ENCODE peak calls at places on chromosomes 7 and 10, in four cellular contexts. A, S, K and N are unnamed samples.

GRCh38 chr7:85000973-85001372 is 185.9 kb downstream of the SEMA3D start:
- DNase-seq in A (no peak), S (no peak), K (no peak), N (no peak)

GRCh38 chr10:107814865-107815487 is 650.5 kb upstream of the SORCS1 start:
- DNase-seq in A (peak), S (peak), K (peak), N (peak)

GRCh38 chr10:48557511-48558123 is 47.3 kb downstream of the ARHGAP22 start:
- DNase-seq in A (no peak), S (peak), K (no peak), N (no peak)

GRCh38 chr10:15419279-15419874 is 48.3 kb upstream of the FAM171A1 start:
- DNase-seq in A (peak), S (peak), K (peak), N (peak)

GRCh38 chr7:73992104-73992562 is 35.8 kb upstream of the ELN start:
- DNase-seq in A (no peak), S (peak), K (peak), N (peak)

GRCh38 chr7:133714654-133715053 is 412.5 kb upstream of the LRGUK start:
- DNase-seq in A (no peak), S (no peak), K (no peak), N (no peak)

GRCh38 chr7:16702433-16702832 is 51.1 kb upstream of the TSPAN13 start:
- DNase-seq in A (no peak), S (no peak), K (no peak), N (no peak)

GRCh38 chr7:35519971-35520809 is 174.7 kb downstream of the HERPUD2 start:
- DNase-seq in A (peak), S (peak), K (peak), N (peak)

GRCh38 chr10:53664620-53665019 is 892.0 kb upstream of the MBL2 start:
- DNase-seq in A (peak), S (peak), K (peak), N (peak)

GRCh38 chr7:42227523-42227922 is 9.5 kb downstream of the GLI3 start:
- DNase-seq in A (no peak), S (peak), K (no peak), N (no peak)

GRCh38 chr10:44468965-44469364 is 84.1 kb upstream of the CXCL12 start:
- DNase-seq in A (no peak), S (no peak), K (no peak), N (no peak)

GRCh38 chr7:121447939-121448338 is 51.8 kb upstream of the FAM3C start:
- DNase-seq in A (no peak), S (no peak), K (no peak), N (no peak)

GRCh38 chr10:76126607-76127190 is 695.3 kb downstream of the LRMDA start:
- DNase-seq in A (no peak), S (no peak), K (peak), N (peak)

DNA sequence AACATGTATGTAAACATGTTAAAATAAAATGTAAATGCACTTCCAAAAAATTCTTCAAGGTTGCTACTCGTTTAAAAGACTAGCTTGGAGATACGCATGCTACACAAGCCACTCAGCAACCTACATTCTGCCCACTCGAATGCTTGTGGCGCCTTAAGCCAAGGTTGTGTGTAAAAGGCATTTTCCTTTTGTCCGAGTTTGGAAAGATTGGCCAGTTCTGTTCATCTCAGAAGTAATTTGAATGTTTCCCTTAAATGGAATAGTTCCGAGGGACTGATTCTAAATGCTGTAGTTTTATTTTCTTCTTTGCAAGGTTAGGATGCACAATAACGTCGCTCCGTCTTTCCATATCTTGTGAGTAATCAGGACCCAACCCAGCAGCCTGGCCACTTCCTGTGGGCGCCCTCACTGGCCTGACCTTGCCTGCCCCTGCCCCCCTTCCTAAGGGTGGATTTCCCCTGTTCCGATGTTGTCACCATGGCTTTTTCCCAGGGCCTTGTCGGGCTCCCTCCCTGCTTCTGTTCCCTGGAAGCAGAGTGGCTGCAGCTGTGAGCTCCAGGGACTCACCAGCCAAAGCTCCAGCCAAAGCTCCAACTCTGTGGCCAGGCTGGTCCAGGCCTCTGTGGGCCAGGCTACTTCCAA is 70.6 kb downstream of the PTPRE start:
- DNase-seq in A (peak), S (peak), K (peak), N (peak)
- H3K4me3 ChIP-seq in A (no peak), S (no peak), K (no peak), N (no peak)

DNA sequence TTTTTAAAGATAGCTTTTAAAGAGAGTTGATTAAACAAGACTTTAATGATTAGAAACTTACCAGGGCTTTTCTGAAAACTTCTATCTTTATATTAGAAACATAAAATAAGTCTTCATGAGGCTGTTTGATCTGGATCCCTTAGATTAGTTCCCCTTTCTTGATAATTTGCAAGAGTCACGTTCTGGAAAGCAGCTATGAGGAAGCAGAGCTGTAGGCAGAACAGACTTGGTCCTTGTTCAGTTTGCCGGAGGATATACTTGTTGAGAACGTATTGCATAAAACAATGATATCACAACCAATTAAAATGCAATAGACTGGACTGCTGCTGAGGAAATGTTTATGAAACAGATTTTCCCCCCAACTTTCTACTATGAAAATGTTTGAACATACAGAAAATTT is 2.9 kb downstream of the SAMD9L start:
- DNase-seq in A (no peak), S (no peak), K (no peak), N (no peak)
- H3K4me3 ChIP-seq in A (no peak), S (no peak), K (no peak), N (no peak)

DNA sequence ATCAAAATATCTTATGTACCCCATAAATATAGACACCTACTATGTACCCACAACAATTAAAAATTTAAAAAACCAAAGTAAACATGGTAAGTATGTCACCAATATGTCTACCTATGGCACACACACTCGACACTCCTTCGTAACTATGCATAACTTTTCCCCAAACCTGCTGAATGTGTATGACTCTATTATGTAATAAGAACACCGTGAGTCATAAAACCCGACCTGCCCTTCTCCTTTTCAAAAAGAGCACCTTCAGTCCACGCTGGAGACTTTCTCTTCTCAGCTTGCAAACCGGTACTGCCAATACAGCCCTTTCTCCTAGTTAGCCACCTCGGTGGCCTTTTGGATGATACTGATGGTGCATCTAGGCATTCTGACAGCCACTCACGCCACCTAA is 186.3 kb downstream of the PRPF18 start:
- DNase-seq in A (no peak), S (peak), K (no peak), N (no peak)
- H3K4me3 ChIP-seq in A (no peak), S (no peak), K (no peak), N (no peak)

DNA sequence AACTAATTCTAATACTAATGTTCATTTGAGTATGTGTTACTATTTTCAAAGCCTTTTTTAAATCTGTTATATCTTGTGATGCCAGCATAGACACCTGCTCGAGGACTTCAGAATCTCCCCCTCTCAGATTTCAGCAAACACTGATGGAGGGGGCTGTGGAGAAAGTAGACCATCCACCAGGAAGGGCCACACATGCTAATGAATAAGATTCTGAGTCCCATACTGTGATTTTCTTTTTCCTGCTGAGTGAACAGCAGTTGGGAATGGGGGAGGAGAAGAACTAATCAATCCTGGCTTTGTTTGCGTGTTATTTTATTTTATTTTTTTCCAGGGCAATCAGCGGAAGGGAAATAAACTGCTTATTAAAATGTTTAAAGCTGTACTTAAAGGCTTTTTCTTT is 157.9 kb upstream of the CSTF2T start:
- DNase-seq in A (no peak), S (no peak), K (no peak), N (no peak)
- H3K4me3 ChIP-seq in A (no peak), S (no peak), K (no peak), N (no peak)

GRCh38 chr7:102061354-102061945 is 225.2 kb upstream of the SH2B2 start:
- DNase-seq in A (no peak), S (no peak), K (no peak), N (no peak)
- H3K4me3 ChIP-seq in A (no peak), S (no peak), K (no peak), N (no peak)

DNA sequence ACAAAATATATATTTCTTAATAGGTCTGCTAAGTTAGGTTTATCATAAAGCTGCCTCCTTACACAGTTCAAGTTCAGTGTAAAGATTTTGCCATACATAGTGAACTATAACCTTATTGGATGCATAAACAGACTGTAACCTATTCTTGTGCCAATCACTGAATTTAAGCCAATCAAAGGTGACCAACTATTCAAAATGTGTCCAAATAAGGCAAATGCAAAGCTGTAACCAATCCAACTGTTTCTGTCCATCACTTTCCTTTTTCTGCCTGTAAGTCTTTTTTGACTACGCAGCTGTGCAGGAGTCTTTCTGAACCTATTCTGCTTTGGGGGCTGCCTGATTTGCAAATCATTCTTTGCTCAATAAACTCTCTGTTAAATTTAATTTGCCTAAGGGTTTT is 11.6 kb upstream of the DNMBP start:
- DNase-seq in A (no peak), S (no peak), K (no peak), N (no peak)
- H3K4me3 ChIP-seq in A (no peak), S (no peak), K (no peak), N (no peak)